ENCODE peak calls at places on chromosomes 4 and X, in six cellular contexts. N, P, W, K, V and L are unnamed samples.

GRCh38 chrX:41005445-41005992 is 79.7 kb upstream of the USP9X start:
- DNase-seq in V (no peak), W (no peak), N (no peak), P (no peak), K (no peak), L (no peak)

GRCh38 chr4:92634891-92635290 is 331.1 kb downstream of the GRID2 start:
- DNase-seq in N (no peak), K (no peak), P (no peak), V (no peak), W (no peak), L (no peak)

GRCh38 chr4:141131738-141132688 is 1.3 kb downstream of the RNF150 start:
- DNase-seq in P (no peak), V (peak), W (no peak), N (peak), K (no peak), L (no peak)

GRCh38 chrX:129779747-129780146 is at the start of gene SASH3:
- DNase-seq in P (no peak), W (no peak), V (no peak), N (peak), K (peak), L (peak)

GRCh38 chr4:140085924-140086323 is 68.1 kb downstream of the MAML3 start:
- DNase-seq in W (no peak), P (no peak), V (no peak), K (no peak), N (no peak), L (no peak)

GRCh38 chr4:12933760-12934221 is 550.3 kb downstream of the RAB28 start:
- DNase-seq in W (no peak), P (no peak), N (no peak), K (no peak), V (no peak), L (no peak)

GRCh38 chr4:93791570-93792195 is 36.9 kb upstream of the ATOH1 start:
- DNase-seq in K (no peak), N (no peak), P (peak), V (peak), W (peak), L (no peak)

GRCh38 chrX:130118396-130118795 is 8.1 kb upstream of the ELF4 start:
- DNase-seq in K (no peak), N (no peak), P (no peak), V (no peak), W (no peak), L (no peak)

GRCh38 chr4:41655177-41655576 is 93.3 kb downstream of the PHOX2B start:
- DNase-seq in P (no peak), W (no peak), K (no peak), N (no peak), V (no peak), L (no peak)

GRCh38 chrX:794311-794710 is 163.7 kb downstream of the SHOX start:
- DNase-seq in N (no peak), V (no peak), K (no peak), P (no peak), W (no peak), L (no peak)